ENCODE peak calls at places on chromosomes 1 and 21, in five cellular contexts. K, T, C, X and H are unnamed samples.

GRCh38 chr1:46166521-46167462 is 8.1 kb upstream of the TSPAN1 start:
- DNase-seq in K (no peak), T (peak), C (peak), X (no peak), H (no peak)

GRCh38 chr1:183702087-183702812 is 49.1 kb upstream of the APOBEC4 start:
- DNase-seq in K (no peak), T (no peak), C (no peak), X (no peak), H (no peak)

GRCh38 chr1:110524311-110525249 is 5.6 kb upstream of the KCNA10 start:
- DNase-seq in K (peak), T (no peak), C (peak), X (no peak), H (peak)

GRCh38 chr21:32813265-32813903 is 41.8 kb upstream of the PAXBP1 start:
- DNase-seq in K (peak), T (no peak), C (no peak), X (no peak), H (no peak)

GRCh38 chr21:41957991-41958766 is 4.4 kb upstream of the C2CD2 start:
- DNase-seq in K (no peak), T (peak), C (no peak), X (no peak), H (no peak)

GRCh38 chr1:14939527-14940284 is 213.8 kb upstream of the TMEM51 start:
- DNase-seq in K (no peak), T (no peak), C (no peak), X (no peak), H (no peak)

GRCh38 chr1:153774780-153775431 is at the start of gene SLC27A3:
- DNase-seq in K (no peak), T (peak), C (no peak), X (no peak), H (peak)

GRCh38 chr1:58392083-58392482 is 154.4 kb downstream of the OMA1 start:
- DNase-seq in K (no peak), T (no peak), C (no peak), X (no peak), H (peak)

GRCh38 chr1:13674386-13674785 is 25.6 kb upstream of the PRDM2 start:
- DNase-seq in K (no peak), T (no peak), C (no peak), X (no peak), H (no peak)